ENCODE peak calls at places on chromosomes 5 and 9, in five cellular contexts. A is esophagus squamous epithelium, M is fibroblast of villous mesenchyme, N is prostate gland, P is IMR-90. E is an unnamed sample.

GRCh38 chr5:68336200-68336599 is 120.6 kb downstream of the PIK3R1 start:
- DNase-seq in P (no peak), N (no peak), M (no peak), A (no peak), E (no peak)

GRCh38 chr5:90037646-90038045 is 371.9 kb downstream of the CETN3 start:
- DNase-seq in N (no peak), A (no peak), M (peak), P (peak), E (no peak)

GRCh38 chr9:70556736-70557135 is 142.3 kb upstream of the KLF9 start:
- DNase-seq in P (no peak), A (no peak), M (no peak), N (no peak), E (no peak)

GRCh38 chr5:159097461-159098284 is 2.0 kb downstream of the EBF1 start:
- DNase-seq in N (no peak), A (no peak), M (peak), P (peak), E (peak)

GRCh38 chr9:82147798-82148440 is 159.3 kb downstream of the SPATA31D1 start:
- DNase-seq in A (no peak), P (no peak), N (no peak), M (no peak), E (no peak)

GRCh38 chr9:70408393-70409040 is 5.9 kb downstream of the KLF9 start:
- DNase-seq in N (no peak), A (no peak), M (peak), P (no peak), E (no peak)

GRCh38 chr9:111833941-111834340 is 39.2 kb upstream of the SHOC1 start:
- DNase-seq in P (peak), M (peak), A (no peak), N (no peak), E (no peak)

GRCh38 chr5:79256563-79256962 is 20.6 kb downstream of the JMY start:
- DNase-seq in N (no peak), M (no peak), A (no peak), P (no peak), E (no peak)

GRCh38 chr5:52560366-52560765 is 227.3 kb upstream of the ITGA1 start:
- DNase-seq in M (no peak), N (no peak), P (no peak), A (no peak), E (no peak)

GRCh38 chr5:66989286-66989685 is 207.3 kb downstream of the CD180 start:
- DNase-seq in N (no peak), M (no peak), P (peak), A (no peak), E (no peak)

GRCh38 chr5:36985387-36985786 is 108.8 kb downstream of the NIPBL start:
- DNase-seq in A (no peak), P (peak), M (peak), N (no peak), E (no peak)

GRCh38 chr5:133790898-133791297 is 177.5 kb downstream of the C5orf15 start:
- DNase-seq in P (no peak), N (no peak), A (no peak), M (no peak), E (no peak)

GRCh38 chr5:34656700-34657549 is 797 bp downstream of the RAI14 start:
- DNase-seq in P (no peak), N (peak), M (no peak), A (no peak), E (no peak)

GRCh38 chr5:1380011-1380817 is 35.3 kb upstream of the CLPTM1L start:
- DNase-seq in M (peak), P (peak), N (peak), A (no peak), E (peak)

GRCh38 chr5:135491552-135492318 is 39.6 kb upstream of the TIFAB start:
- DNase-seq in N (no peak), M (no peak), A (no peak), P (no peak), E (no peak)

GRCh38 chr5:38979535-38979934 is 94.7 kb downstream of the RICTOR start:
- DNase-seq in A (no peak), P (no peak), M (no peak), N (no peak), E (no peak)

GRCh38 chr9:125949721-125950465 is 202.7 kb downstream of the PBX3 start:
- DNase-seq in N (no peak), M (no peak), P (no peak), A (no peak), E (no peak)

GRCh38 chr5:144484124-144484897 is 313.6 kb downstream of the KCTD16 start:
- DNase-seq in N (no peak), A (no peak), M (peak), P (peak), E (no peak)

GRCh38 chr5:96175090-96175489 is 213.4 kb upstream of the ELL2 start:
- DNase-seq in M (no peak), N (no peak), A (no peak), P (no peak), E (peak)

GRCh38 chr9:17318821-17319320 is 184.0 kb downstream of the CNTLN start:
- DNase-seq in P (peak), A (no peak), M (peak), N (no peak), E (no peak)

GRCh38 chr9:94870793-94871558 is 144.5 kb downstream of the AOPEP start:
- DNase-seq in P (no peak), A (no peak), N (no peak), M (peak), E (no peak)

GRCh38 chr9:136614967-136615623 is 47.6 kb upstream of the EGFL7 start:
- DNase-seq in N (peak), P (no peak), M (peak), A (no peak), E (no peak)

GRCh38 chr5:127871448-127872153 is 168.4 kb downstream of the CCDC192 start:
- DNase-seq in M (no peak), P (no peak), N (no peak), A (no peak), E (no peak)

GRCh38 chr5:18745988-18746615 is 1111.8 kb downstream of the TAF11L14 start:
- DNase-seq in N (no peak), A (no peak), P (no peak), M (peak), E (peak)

GRCh38 chr5:141753971-141754713 is 72.1 kb upstream of the ARAP3 start:
- DNase-seq in N (no peak), P (peak), M (peak), A (no peak), E (peak)

GRCh38 chr9:85200726-85201402 is 531.3 kb downstream of the NTRK2 start:
- DNase-seq in A (no peak), M (no peak), N (peak), P (no peak), E (no peak)

GRCh38 chr5:15365040-15365439 is 134.9 kb upstream of the FBXL7 start:
- DNase-seq in P (no peak), N (no peak), M (no peak), A (no peak), E (no peak)

GRCh38 chr5:100755435-100755834 is 147.6 kb downstream of the ST8SIA4 start:
- DNase-seq in P (peak), N (no peak), M (no peak), A (no peak), E (no peak)

GRCh38 chr5:50666261-50667078 is at the start of gene PARP8:
- DNase-seq in A (peak), N (peak), M (peak), P (peak), E (peak)

GRCh38 chr5:137254153-137254552 is 245.0 kb downstream of the SPOCK1 start:
- DNase-seq in A (no peak), N (no peak), M (peak), P (peak), E (no peak)

GRCh38 chr5:171139227-171139626 is 169.8 kb upstream of the TLX3 start:
- DNase-seq in N (no peak), P (no peak), A (no peak), M (no peak), E (no peak)

DNA sequence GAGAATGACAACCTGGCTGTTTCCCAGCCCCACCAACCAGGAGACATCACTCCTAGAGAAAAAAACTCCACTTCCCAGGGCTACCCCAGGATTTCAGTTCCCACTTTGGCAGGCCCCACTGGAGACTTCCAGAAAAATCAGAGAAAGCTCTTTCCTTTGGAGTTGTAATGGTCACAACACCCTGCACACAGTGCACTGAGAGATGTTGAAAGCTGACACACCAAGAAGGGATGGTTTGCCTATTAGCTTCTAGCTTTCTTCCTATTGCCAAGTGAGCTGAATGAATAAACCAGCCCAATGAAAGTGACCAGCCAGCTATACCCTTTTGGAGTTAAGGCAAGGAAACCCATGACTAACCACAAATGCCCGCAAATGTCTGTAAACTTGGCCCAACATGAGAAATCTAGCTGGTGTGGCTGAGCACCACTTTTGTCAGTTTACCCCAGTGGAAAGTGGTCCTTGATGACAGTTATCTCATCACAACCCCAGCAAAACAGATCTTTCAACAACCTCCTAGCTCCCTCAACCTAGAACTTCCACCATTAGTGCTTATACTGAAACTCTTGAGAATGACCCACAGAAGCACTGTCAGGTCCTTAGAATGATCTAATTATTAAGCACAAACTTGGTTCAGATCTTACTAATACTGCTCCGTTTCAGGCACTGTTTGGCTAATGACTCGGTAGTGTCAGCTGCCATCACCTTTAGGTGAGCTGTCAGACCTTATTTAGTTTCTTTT is 11.3 kb downstream of the IRF1 start:
- DNase-seq in N (no peak), M (no peak), P (no peak), A (no peak), E (peak)
- H3K4me3 ChIP-seq in N (no peak), M (no peak), P (no peak), A (no peak), E (no peak)

GRCh38 chr5:150286820-150287219 is 2.8 kb downstream of the CAMK2A start:
- DNase-seq in M (no peak), P (no peak), A (no peak), N (no peak), E (peak)
- TF ChIP-seq CTCF in M (peak), P (peak), A (no peak), N (no peak), E (peak)

DNA sequence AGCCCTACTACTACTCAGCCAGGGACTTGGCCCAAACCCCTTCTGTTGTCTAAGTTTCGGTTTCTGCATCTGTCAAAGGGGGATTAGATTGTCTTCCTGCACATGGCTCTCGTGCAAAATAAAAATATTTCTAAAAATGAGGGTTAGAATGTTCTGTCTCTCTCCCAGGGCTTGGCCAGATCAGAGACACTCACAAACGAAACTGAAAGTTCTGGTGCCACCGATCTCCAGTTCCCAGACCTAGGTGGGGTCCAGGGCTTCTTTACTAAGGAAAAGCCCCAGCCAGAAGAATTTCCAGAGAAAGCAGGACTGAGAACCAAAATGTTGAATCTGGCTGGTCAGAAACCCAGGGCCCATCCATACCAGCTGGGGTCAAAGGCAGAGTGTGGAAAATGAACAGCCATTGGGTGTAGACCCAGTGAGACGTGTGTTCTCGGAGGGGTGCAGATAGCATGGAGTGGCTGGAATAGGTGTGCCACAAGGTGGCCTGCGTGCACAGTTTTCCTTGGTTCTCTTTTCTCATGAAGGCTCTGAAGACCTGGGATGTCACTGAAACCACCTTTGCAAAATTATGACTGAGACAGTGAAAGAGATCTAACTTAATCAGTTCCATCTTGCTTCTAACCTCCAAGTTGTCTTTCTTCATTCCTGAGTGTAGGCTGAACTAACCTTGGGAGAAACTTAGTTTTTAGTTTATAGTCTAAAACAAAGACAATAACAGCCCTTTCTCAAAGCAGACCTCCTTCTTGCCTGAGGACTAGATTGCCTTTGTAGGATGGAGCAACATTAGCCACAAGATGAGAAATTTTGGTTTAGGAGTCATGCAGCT is 2.2 kb upstream of the SLC23A1 start:
- DNase-seq in P (no peak), M (peak), N (no peak), A (no peak), E (peak)
- H3K4me3 ChIP-seq in P (no peak), M (peak), N (peak), A (peak), E (peak)

GRCh38 chr9:133491656-133491925 is 12.7 kb upstream of the SLC2A6 start:
- DNase-seq in N (no peak), M (no peak), P (no peak), A (no peak), E (no peak)
- TF ChIP-seq CTCF in N (no peak), M (no peak), P (no peak), A (no peak), E (no peak)

GRCh38 chr9:97307500-97308163 is at the start of gene CCDC180:
- DNase-seq in N (no peak), P (no peak), A (no peak), M (peak), E (no peak)
- H3K4me3 ChIP-seq in N (peak), P (no peak), A (peak), M (peak), E (no peak)

GRCh38 chr5:172666251-172666650 is 25.2 kb downstream of the NEURL1B start:
- DNase-seq in P (peak), A (no peak), N (no peak), M (peak), E (peak)
- TF ChIP-seq CTCF in P (peak), A (no peak), N (no peak), M (no peak), E (peak)

DNA sequence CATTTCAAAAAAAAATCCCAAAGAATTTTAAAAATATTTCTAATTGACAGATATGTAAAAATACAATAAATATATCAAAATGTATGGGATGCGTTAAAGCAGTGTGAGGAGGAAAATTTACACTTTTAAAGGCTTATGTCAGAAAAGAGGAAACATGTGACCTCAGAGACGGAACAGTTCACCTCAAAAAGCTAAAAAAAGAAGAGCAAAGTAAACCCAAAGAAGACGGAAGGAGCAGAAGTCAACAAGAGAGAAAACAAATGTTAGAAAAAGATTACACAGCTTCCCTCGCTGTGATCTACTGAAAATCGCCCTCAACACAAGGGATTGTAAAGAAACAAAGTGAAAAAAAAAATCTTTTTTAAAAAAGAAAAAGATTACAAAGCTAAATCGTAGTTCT is 186.9 kb downstream of the AUH start:
- DNase-seq in N (no peak), A (no peak), M (no peak), P (no peak), E (no peak)
- H3K4me3 ChIP-seq in N (no peak), A (no peak), M (no peak), P (no peak), E (no peak)

GRCh38 chr5:132265336-132266030 is 8.0 kb downstream of the PDLIM4 start:
- DNase-seq in A (no peak), N (peak), M (peak), P (peak), E (no peak)
- TF ChIP-seq CTCF in A (no peak), N (no peak), M (no peak), P (no peak), E (no peak)

E was measured in GM12865.